ENCODE peak calls at places on chromosomes 5 and 9, in five cellular contexts. One of them, this sample, is unnamed.

GRCh38 chr5:31197183-31197582 is 3.7 kb downstream of the CDH6 start:
- DNase-seq in tibial nerve: no peak
- DNase-seq in iris pigment epithelial cell: peak
- DNase-seq in cardiac fibroblast: peak
- DNase-seq in HuH-7: no peak
- DNase-seq in this sample: no peak

GRCh38 chr5:40607202-40607601 is 72.5 kb upstream of the PTGER4 start:
- DNase-seq in iris pigment epithelial cell: no peak
- DNase-seq in cardiac fibroblast: no peak
- DNase-seq in HuH-7: no peak
- DNase-seq in tibial nerve: no peak
- DNase-seq in this sample: no peak

GRCh38 chr9:133758228-133758627 is 20.1 kb upstream of the SARDH start:
- DNase-seq in HuH-7: no peak
- DNase-seq in cardiac fibroblast: no peak
- DNase-seq in iris pigment epithelial cell: no peak
- DNase-seq in tibial nerve: no peak
- DNase-seq in this sample: no peak

GRCh38 chr5:143554194-143554717 is 150.8 kb upstream of the NR3C1 start:
- DNase-seq in HuH-7: no peak
- DNase-seq in iris pigment epithelial cell: peak
- DNase-seq in tibial nerve: no peak
- DNase-seq in cardiac fibroblast: peak
- DNase-seq in this sample: no peak

GRCh38 chr9:114153761-114154596 is 1.4 kb upstream of the COL27A1 start:
- DNase-seq in HuH-7: peak
- DNase-seq in iris pigment epithelial cell: no peak
- DNase-seq in cardiac fibroblast: peak
- DNase-seq in tibial nerve: no peak
- DNase-seq in this sample: no peak

GRCh38 chr9:76018244-76018643 is 127.8 kb downstream of the PCSK5 start:
- DNase-seq in iris pigment epithelial cell: no peak
- DNase-seq in tibial nerve: no peak
- DNase-seq in HuH-7: no peak
- DNase-seq in cardiac fibroblast: no peak
- DNase-seq in this sample: no peak

GRCh38 chr5:84381501-84382362 is 2.9 kb downstream of the EDIL3 start:
- DNase-seq in HuH-7: no peak
- DNase-seq in iris pigment epithelial cell: peak
- DNase-seq in tibial nerve: no peak
- DNase-seq in cardiac fibroblast: no peak
- DNase-seq in this sample: no peak

GRCh38 chr5:176466245-176466871 is 18.2 kb downstream of the FAF2 start:
- DNase-seq in iris pigment epithelial cell: peak
- DNase-seq in HuH-7: peak
- DNase-seq in tibial nerve: no peak
- DNase-seq in cardiac fibroblast: peak
- DNase-seq in this sample: no peak

GRCh38 chr5:50687548-50687947 is 21.1 kb downstream of the PARP8 start:
- DNase-seq in cardiac fibroblast: no peak
- DNase-seq in iris pigment epithelial cell: no peak
- DNase-seq in tibial nerve: no peak
- DNase-seq in HuH-7: no peak
- DNase-seq in this sample: no peak

GRCh38 chr5:36630201-36630968 is 24.0 kb downstream of the SLC1A3 start:
- DNase-seq in tibial nerve: no peak
- DNase-seq in HuH-7: no peak
- DNase-seq in iris pigment epithelial cell: no peak
- DNase-seq in cardiac fibroblast: no peak
- DNase-seq in this sample: peak

GRCh38 chr5:116939641-116940040 is 365.0 kb upstream of the SEMA6A start:
- DNase-seq in HuH-7: no peak
- DNase-seq in iris pigment epithelial cell: no peak
- DNase-seq in cardiac fibroblast: no peak
- DNase-seq in tibial nerve: no peak
- DNase-seq in this sample: no peak

GRCh38 chr9:125986966-125987365 is 239.8 kb downstream of the PBX3 start:
- DNase-seq in iris pigment epithelial cell: no peak
- DNase-seq in HuH-7: no peak
- DNase-seq in cardiac fibroblast: no peak
- DNase-seq in tibial nerve: no peak
- DNase-seq in this sample: no peak

GRCh38 chr5:35159370-35159742 is 70.9 kb downstream of the PRLR start:
- DNase-seq in tibial nerve: no peak
- DNase-seq in cardiac fibroblast: peak
- DNase-seq in HuH-7: peak
- DNase-seq in iris pigment epithelial cell: no peak
- DNase-seq in this sample: no peak